ENCODE peak calls at places on chromosomes 4 and X, in five cellular contexts. O is tibial nerve, C is kidney tubule cell, N is NCI-H1092, M is DMS79. Q is an unnamed sample.

GRCh38 chr4:172356002-172356401 is 542.8 kb downstream of the GALNTL6 start:
- DNase-seq in O (no peak), C (no peak), N (no peak), M (no peak), Q (no peak)

GRCh38 chr4:122662701-122663100 is 41.8 kb upstream of the IL21 start:
- DNase-seq in O (no peak), C (no peak), N (no peak), M (no peak), Q (no peak)

GRCh38 chr4:158090323-158090722 is 82.5 kb downstream of the GASK1B start:
- DNase-seq in O (no peak), C (no peak), N (no peak), M (no peak), Q (no peak)

GRCh38 chr4:19319607-19320006 is 932.1 kb upstream of the SLIT2 start:
- DNase-seq in O (no peak), C (no peak), N (peak; percentile 33), M (no peak), Q (no peak)

GRCh38 chr4:126752702-126753101 is 880.1 kb upstream of the INTU start:
- DNase-seq in O (no peak), C (no peak), N (no peak), M (no peak), Q (no peak)

GRCh38 chr4:108166441-108167315 is 2.1 kb downstream of the LEF1 start:
- DNase-seq in O (no peak), C (no peak), N (peak; percentile 50), M (peak; percentile 4), Q (peak; percentile 71)

GRCh38 chr4:138775890-138776289 is 239.7 kb upstream of the NOCT start:
- DNase-seq in O (no peak), C (peak; percentile 41), N (no peak), M (no peak), Q (no peak)

GRCh38 chr4:140242357-140243284 is 88.6 kb upstream of the MAML3 start:
- DNase-seq in O (no peak), C (no peak), N (no peak), M (no peak), Q (no peak)

GRCh38 chrX:135520022-135520552 is 373 bp upstream of the INTS6L start:
- DNase-seq in O (no peak), C (peak; percentile 26), N (no peak), M (no peak), Q (no peak)

GRCh38 chrX:109643687-109644086 is 18.7 kb upstream of the KCNE5 start:
- DNase-seq in O (no peak), C (no peak), N (no peak), M (no peak), Q (no peak)

GRCh38 chrX:2898861-2899512 is 30.2 kb downstream of the ARSD start:
- DNase-seq in O (no peak), C (peak; percentile 63), N (no peak), M (no peak), Q (no peak)

GRCh38 chr4:15873117-15873516 is 65.4 kb downstream of the FGFBP1 start:
- DNase-seq in O (no peak), C (no peak), N (no peak), M (no peak), Q (no peak)

GRCh38 chr4:61375316-61375715 is 175.2 kb downstream of the ADGRL3 start:
- DNase-seq in O (no peak), C (peak; percentile 10), N (no peak), M (no peak), Q (no peak)

GRCh38 chr4:118351851-118352827 is 664 bp downstream of the PRSS12 start:
- DNase-seq in O (no peak), C (peak; percentile 16), N (no peak), M (no peak), Q (peak; percentile 56)

GRCh38 chr4:77578145-77578544 is 27.5 kb upstream of the CXCL13 start:
- DNase-seq in O (no peak), C (no peak), N (no peak), M (no peak), Q (no peak)

GRCh38 chr4:85543832-85544231 is 68.9 kb downstream of the ARHGAP24 start:
- DNase-seq in O (no peak), C (peak; percentile 42), N (no peak), M (no peak), Q (no peak)

GRCh38 chr4:106627071-106627470 is 258.5 kb upstream of the GIMD1 start:
- DNase-seq in O (no peak), C (no peak), N (no peak), M (no peak), Q (no peak)

GRCh38 chrX:21398424-21398823 is 24.2 kb downstream of the CNKSR2 start:
- DNase-seq in O (no peak), C (no peak), N (no peak), M (no peak), Q (no peak)

GRCh38 chrX:40933132-40934078 is 151.8 kb upstream of the USP9X start:
- DNase-seq in O (no peak), C (peak; percentile 36), N (no peak), M (peak; percentile 0), Q (no peak)

GRCh38 chr4:112765317-112765989 is 128.5 kb downstream of the LARP7 start:
- DNase-seq in O (no peak), C (peak; percentile 25), N (no peak), M (no peak), Q (peak; percentile 23)

GRCh38 chr4:98653006-98653405 is 5.4 kb downstream of the TSPAN5 start:
- DNase-seq in O (no peak), C (no peak), N (no peak), M (no peak), Q (no peak)

GRCh38 chrX:19907794-19908193 is 20.4 kb upstream of the SH3KBP1 start:
- DNase-seq in O (no peak), C (no peak), N (no peak), M (no peak), Q (no peak)

GRCh38 chr4:13980317-13980716 is 352.8 kb upstream of the BOD1L1 start:
- DNase-seq in O (no peak), C (peak; percentile 94), N (no peak), M (no peak), Q (no peak)

GRCh38 chrX:150363561-150364346 is 637 bp downstream of the MAMLD1 start:
- DNase-seq in O (peak; percentile 13), C (peak; percentile 50), N (peak; percentile 52), M (no peak), Q (peak; percentile 32)

GRCh38 chrX:153450949-153451277 is 5.1 kb upstream of the TREX2 start:
- DNase-seq in O (no peak), C (no peak), N (no peak), M (no peak), Q (no peak)

GRCh38 chr4:76373919-76374552 is 46.9 kb downstream of the CCDC158 start:
- DNase-seq in O (no peak), C (peak; percentile 30), N (no peak), M (no peak), Q (no peak)

GRCh38 chr4:153110739-153111138 is 93.5 kb upstream of the TRIM2 start:
- DNase-seq in O (no peak), C (peak; percentile 82), N (no peak), M (no peak), Q (no peak)

GRCh38 chrX:153030801-153031200 is 25.5 kb upstream of the PNMA3 start:
- DNase-seq in O (no peak), C (no peak), N (no peak), M (no peak), Q (no peak)

GRCh38 chrX:6149231-6149870 is 79.3 kb downstream of the NLGN4X start:
- DNase-seq in O (no peak), C (no peak), N (peak; percentile 96), M (peak; percentile 32), Q (no peak)

GRCh38 chrX:143500751-143501150 is 16.5 kb downstream of the SPANXN3 start:
- DNase-seq in O (no peak), C (peak; percentile 69), N (no peak), M (no peak), Q (no peak)

GRCh38 chr4:91113130-91113706 is 986.0 kb downstream of the CCSER1 start:
- DNase-seq in O (no peak), C (peak; percentile 45), N (peak; percentile 37), M (no peak), Q (no peak)

GRCh38 chrX:129472116-129472515 is 51.2 kb downstream of the SMARCA1 start:
- DNase-seq in O (no peak), C (peak; percentile 23), N (no peak), M (no peak), Q (no peak)